ENCODE peak calls at places on chromosomes 2 and 18, in six cellular contexts. One of them, this sample, is unnamed.

GRCh38 chr18:6161549-6161948 is 253.2 kb downstream of the L3MBTL4 start:
- DNase-seq in GM23248: no peak
- DNase-seq in aorta: no peak
- DNase-seq in Peyer's patch: no peak
- DNase-seq in OCI-LY7: no peak
- DNase-seq in body of pancreas: no peak
- DNase-seq in this sample: no peak

GRCh38 chr2:109062558-109063325 is 66.3 kb upstream of the SH3RF3 start:
- DNase-seq in GM23248: peak; percentile 19
- DNase-seq in aorta: no peak
- DNase-seq in Peyer's patch: no peak
- DNase-seq in OCI-LY7: no peak
- DNase-seq in body of pancreas: no peak
- DNase-seq in this sample: no peak

GRCh38 chr2:128510701-128511100 is 192.0 kb upstream of the HS6ST1 start:
- DNase-seq in GM23248: peak; percentile 61
- DNase-seq in aorta: no peak
- DNase-seq in Peyer's patch: no peak
- DNase-seq in OCI-LY7: no peak
- DNase-seq in body of pancreas: no peak
- DNase-seq in this sample: no peak

GRCh38 chr18:4605222-4605621 is 150.1 kb upstream of the DLGAP1 start:
- DNase-seq in GM23248: no peak
- DNase-seq in aorta: no peak
- DNase-seq in Peyer's patch: no peak
- DNase-seq in OCI-LY7: no peak
- DNase-seq in body of pancreas: no peak
- DNase-seq in this sample: no peak

GRCh38 chr2:175600024-175600831 is 401.8 kb downstream of the LNPK start:
- DNase-seq in GM23248: peak; percentile 91
- DNase-seq in aorta: no peak
- DNase-seq in Peyer's patch: no peak
- DNase-seq in OCI-LY7: no peak
- DNase-seq in body of pancreas: peak; percentile 12
- DNase-seq in this sample: no peak

GRCh38 chr2:173347305-173348168 is 7.1 kb upstream of the CDCA7 start:
- DNase-seq in GM23248: no peak
- DNase-seq in aorta: no peak
- DNase-seq in Peyer's patch: no peak
- DNase-seq in OCI-LY7: no peak
- DNase-seq in body of pancreas: no peak
- DNase-seq in this sample: no peak

GRCh38 chr18:50636366-50637057 is 76.6 kb downstream of the MAPK4 start:
- DNase-seq in GM23248: no peak
- DNase-seq in aorta: no peak
- DNase-seq in Peyer's patch: no peak
- DNase-seq in OCI-LY7: no peak
- DNase-seq in body of pancreas: no peak
- DNase-seq in this sample: no peak

GRCh38 chr18:50218432-50219197 is 23.7 kb upstream of the MYO5B start:
- DNase-seq in GM23248: peak; percentile 33
- DNase-seq in aorta: no peak
- DNase-seq in Peyer's patch: peak; percentile 31
- DNase-seq in OCI-LY7: peak; percentile 54
- DNase-seq in body of pancreas: peak; percentile 63
- DNase-seq in this sample: peak; percentile 40

GRCh38 chr2:62236499-62236898 is 40.6 kb downstream of the B3GNT2 start:
- DNase-seq in GM23248: no peak
- DNase-seq in aorta: no peak
- DNase-seq in Peyer's patch: no peak
- DNase-seq in OCI-LY7: no peak
- DNase-seq in body of pancreas: no peak
- DNase-seq in this sample: no peak

GRCh38 chr18:10892801-10893595 is 256.4 kb downstream of the PIEZO2 start:
- DNase-seq in GM23248: peak; percentile 25
- DNase-seq in aorta: no peak
- DNase-seq in Peyer's patch: no peak
- DNase-seq in OCI-LY7: no peak
- DNase-seq in body of pancreas: no peak
- DNase-seq in this sample: no peak

GRCh38 chr2:78699696-78700095 is 325.8 kb upstream of the REG3G start:
- DNase-seq in GM23248: no peak
- DNase-seq in aorta: no peak
- DNase-seq in Peyer's patch: no peak
- DNase-seq in OCI-LY7: no peak
- DNase-seq in body of pancreas: no peak
- DNase-seq in this sample: no peak

GRCh38 chr2:9813312-9814128 is 29.8 kb upstream of the TAF1B start:
- DNase-seq in GM23248: peak; percentile 81
- DNase-seq in aorta: peak; percentile 78
- DNase-seq in Peyer's patch: peak; percentile 50
- DNase-seq in OCI-LY7: peak; percentile 70
- DNase-seq in body of pancreas: peak; percentile 68
- DNase-seq in this sample: peak; percentile 82

DNA sequence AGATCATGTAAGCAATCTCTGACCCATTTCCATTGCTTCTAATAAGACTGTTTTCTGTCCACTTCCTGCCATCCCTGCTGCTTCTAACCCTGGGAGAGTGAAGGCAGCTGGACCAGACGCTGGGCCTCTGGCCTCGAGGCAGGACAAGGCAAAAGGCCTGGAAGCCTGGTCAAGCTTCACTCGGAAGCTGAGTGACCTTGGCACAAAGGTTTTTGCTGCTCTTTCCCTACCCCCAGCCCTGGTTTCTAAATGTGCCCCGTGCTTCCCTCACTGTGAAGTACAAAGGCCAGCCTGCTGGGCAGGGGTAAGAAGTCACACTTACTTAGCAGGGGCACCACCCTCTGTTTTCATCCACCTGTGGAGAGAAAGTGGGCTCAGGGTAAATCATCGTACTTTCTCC is 195.0 kb downstream of the TNS1 start:
- DNase-seq in GM23248: no peak
- DNase-seq in aorta: no peak
- DNase-seq in Peyer's patch: no peak
- DNase-seq in OCI-LY7: no peak
- DNase-seq in body of pancreas: no peak
- DNase-seq in this sample: no peak
- H3K36me3 ChIP-seq in GM23248: peaks cover 35% of the 10 kb centered on the region
- H3K36me3 ChIP-seq in aorta: peaks cover 41% of the 10 kb centered on the region
- H3K36me3 ChIP-seq in Peyer's patch: no peaks in the 10 kb centered on the region
- H3K36me3 ChIP-seq in OCI-LY7: no peaks in the 10 kb centered on the region
- H3K36me3 ChIP-seq in body of pancreas: peaks cover 54% of the 10 kb centered on the region
- H3K36me3 ChIP-seq in this sample: no peaks in the 10 kb centered on the region

GRCh38 chr18:79712206-79712857 is 32.7 kb downstream of the CTDP1 start:
- DNase-seq in GM23248: no peak
- DNase-seq in aorta: no peak
- DNase-seq in Peyer's patch: no peak
- DNase-seq in OCI-LY7: no peak
- DNase-seq in body of pancreas: no peak
- DNase-seq in this sample: no peak
- H3K36me3 ChIP-seq in GM23248: peaks cover 9% of the 10 kb centered on the region
- H3K36me3 ChIP-seq in aorta: peaks cover 8% of the 10 kb centered on the region
- H3K36me3 ChIP-seq in Peyer's patch: no peaks in the 10 kb centered on the region
- H3K36me3 ChIP-seq in OCI-LY7: peaks cover 2% of the 10 kb centered on the region
- H3K36me3 ChIP-seq in body of pancreas: peaks cover 19% of the 10 kb centered on the region
- H3K36me3 ChIP-seq in this sample: no peaks in the 10 kb centered on the region

GRCh38 chr2:219384872-219385271 is 2.8 kb downstream of the DNPEP start:
- DNase-seq in GM23248: no peak
- DNase-seq in aorta: no peak
- DNase-seq in Peyer's patch: no peak
- DNase-seq in OCI-LY7: no peak
- DNase-seq in body of pancreas: peak; percentile 15
- DNase-seq in this sample: no peak
- H3K36me3 ChIP-seq in GM23248: peaks cover 14% of the 10 kb centered on the region
- H3K36me3 ChIP-seq in aorta: peaks cover 4% of the 10 kb centered on the region
- H3K36me3 ChIP-seq in Peyer's patch: no peaks in the 10 kb centered on the region
- H3K36me3 ChIP-seq in OCI-LY7: peaks cover 49% of the 10 kb centered on the region
- H3K36me3 ChIP-seq in body of pancreas: peaks cover 34% of the 10 kb centered on the region
- H3K36me3 ChIP-seq in this sample: no peaks in the 10 kb centered on the region

DNA sequence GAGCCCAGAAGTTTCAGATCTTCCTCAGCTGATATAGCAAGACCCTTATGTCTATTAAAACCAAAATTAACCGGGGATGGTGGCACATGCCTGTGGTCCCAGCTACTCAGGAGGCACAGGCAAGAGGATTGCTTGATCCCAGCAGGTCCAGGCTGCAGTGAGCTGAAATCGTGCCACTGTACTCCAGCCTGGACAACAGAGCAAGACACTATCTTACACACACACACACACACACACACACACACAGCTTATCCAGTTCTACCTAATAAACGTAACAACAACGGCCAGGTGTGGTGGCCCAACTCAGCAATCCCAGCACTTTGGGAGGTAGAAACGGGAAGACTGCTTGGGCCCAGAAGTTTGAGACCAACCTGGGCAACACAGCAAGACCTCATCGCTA is 7.5 kb downstream of the LPIN2 start:
- DNase-seq in GM23248: no peak
- DNase-seq in aorta: no peak
- DNase-seq in Peyer's patch: no peak
- DNase-seq in OCI-LY7: no peak
- DNase-seq in body of pancreas: no peak
- DNase-seq in this sample: no peak
- H3K36me3 ChIP-seq in GM23248: peaks cover 8% of the 10 kb centered on the region
- H3K36me3 ChIP-seq in aorta: no peaks in the 10 kb centered on the region
- H3K36me3 ChIP-seq in Peyer's patch: no peaks in the 10 kb centered on the region
- H3K36me3 ChIP-seq in OCI-LY7: peaks cover 79% of the 10 kb centered on the region
- H3K36me3 ChIP-seq in body of pancreas: no peaks in the 10 kb centered on the region
- H3K36me3 ChIP-seq in this sample: no peaks in the 10 kb centered on the region

This sample was measured in testis.